ENCODE peak calls at places on chromosome 2, in ten cellular contexts. D, R, J, F, I, K, W, T, U and Z are unnamed samples.

GRCh38 chr2:204027105-204027504 is 90.5 kb downstream of the ICOS start:
- DNase-seq in D (no peak), R (no peak), J (no peak), F (peak; percentile 55), I (no peak), K (peak; percentile 84), W (peak; percentile 13), T (no peak), U (no peak), Z (no peak)

GRCh38 chr2:96507957-96508520 is 2.9 kb upstream of the NEURL3 start:
- DNase-seq in D (peak; percentile 88), R (peak; percentile 62), J (peak; percentile 85), F (peak; percentile 36), I (peak; percentile 76), K (peak; percentile 54), W (peak; percentile 10), T (peak; percentile 76), U (peak; percentile 96), Z (peak; percentile 79)

GRCh38 chr2:233301811-233302210 is 5.8 kb upstream of the SAG start:
- DNase-seq in D (no peak), R (no peak), J (no peak), F (no peak), I (no peak), K (no peak), W (no peak), T (no peak), U (no peak), Z (no peak)

GRCh38 chr2:146392191-146392590 is 1452.6 kb upstream of the ACVR2A start:
- DNase-seq in D (no peak), R (no peak), J (no peak), F (no peak), I (no peak), K (no peak), W (no peak), T (no peak), U (no peak), Z (no peak)

GRCh38 chr2:74917702-74918619 is 40.5 kb upstream of the POLE4 start:
- DNase-seq in D (no peak), R (no peak), J (no peak), F (peak; percentile 63), I (no peak), K (no peak), W (peak; percentile 96), T (no peak), U (no peak), Z (peak; percentile 46)

GRCh38 chr2:178279142-178279541 is 84.8 kb downstream of the OSBPL6 start:
- DNase-seq in D (no peak), R (no peak), J (no peak), F (peak; percentile 98), I (no peak), K (peak; percentile 94), W (peak; percentile 93), T (no peak), U (no peak), Z (peak; percentile 51)

GRCh38 chr2:206164261-206164862 is 4.7 kb downstream of the EEF1B2 start:
- DNase-seq in D (no peak), R (no peak), J (peak; percentile 16), F (peak; percentile 14), I (no peak), K (peak; percentile 50), W (peak; percentile 41), T (no peak), U (peak; percentile 38), Z (peak; percentile 20)

GRCh38 chr2:203551653-203552250 is 16.7 kb upstream of the RAPH1 start:
- DNase-seq in D (no peak), R (no peak), J (no peak), F (peak; percentile 58), I (no peak), K (no peak), W (peak; percentile 70), T (no peak), U (no peak), Z (no peak)

GRCh38 chr2:10432315-10433181 is 15.6 kb downstream of the ODC1 start:
- DNase-seq in D (peak; percentile 88), R (no peak), J (no peak), F (no peak), I (no peak), K (peak; percentile 17), W (no peak), T (no peak), U (no peak), Z (no peak)

GRCh38 chr2:111171337-111171930 is 50.7 kb downstream of the BCL2L11 start:
- DNase-seq in D (no peak), R (no peak), J (no peak), F (no peak), I (no peak), K (no peak), W (no peak), T (no peak), U (no peak), Z (peak; percentile 21)

GRCh38 chr2:159125858-159126257 is 157.4 kb downstream of the TANC1 start:
- DNase-seq in D (no peak), R (no peak), J (no peak), F (no peak), I (no peak), K (no peak), W (no peak), T (no peak), U (no peak), Z (no peak)

GRCh38 chr2:235779444-235779896 is 285.6 kb downstream of the AGAP1 start:
- DNase-seq in D (peak; percentile 81), R (peak; percentile 77), J (peak; percentile 28), F (peak; percentile 54), I (peak; percentile 69), K (peak; percentile 74), W (peak; percentile 64), T (no peak), U (peak; percentile 9), Z (peak; percentile 87)

DNA sequence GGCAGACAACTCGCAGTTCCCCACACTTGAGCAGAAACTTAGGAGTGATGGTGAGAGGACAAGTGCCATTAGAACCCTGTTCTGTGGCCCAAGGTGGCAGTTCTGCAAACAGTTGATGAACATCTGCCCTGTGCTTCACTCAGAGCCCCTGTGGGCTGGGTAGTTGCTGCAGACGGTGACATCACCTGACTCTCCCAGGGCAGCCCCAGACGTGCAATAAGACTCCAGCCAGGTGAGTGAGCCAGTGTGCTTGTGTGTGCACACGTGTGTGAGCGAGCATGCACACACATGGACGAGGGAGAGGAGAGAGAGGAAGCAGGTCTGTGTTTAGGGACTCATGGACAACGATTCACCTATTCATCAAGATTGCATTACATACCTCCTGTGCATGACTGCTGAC is 136.0 kb upstream of the GLI2 start:
- DNase-seq in D (peak; percentile 15), R (no peak), J (no peak), F (no peak), I (no peak), K (no peak), W (no peak), T (no peak), U (no peak), Z (no peak)
- H3K27me3 ChIP-seq in D (no peaks in the 10 kb centered on the region), R (no peaks in the 10 kb centered on the region), J (no peaks in the 10 kb centered on the region), F (peaks cover 2% of the 10 kb centered on the region), I (peaks cover 6% of the 10 kb centered on the region), K (no peaks in the 10 kb centered on the region), W (no peaks in the 10 kb centered on the region), T (no peaks in the 10 kb centered on the region), U (no peaks in the 10 kb centered on the region), Z (no peaks in the 10 kb centered on the region)

GRCh38 chr2:3376821-3377220 is 797 bp downstream of the EIPR1 start:
- DNase-seq in D (no peak), R (no peak), J (no peak), F (no peak), I (no peak), K (no peak), W (no peak), T (no peak), U (no peak), Z (no peak)
- H3K27ac ChIP-seq in D (no peak overlapping the region), R (no peak overlapping the region), J (peak overlapping the region; percentile 90), F (no peak overlapping the region), I (no peak overlapping the region), K (no peak overlapping the region), W (no peak overlapping the region), T (no peak overlapping the region), U (peak overlapping the region; percentile 87), Z (no peak overlapping the region)

GRCh38 chr2:30776831-30777652 is 30.2 kb downstream of the CAPN13 start:
- DNase-seq in D (peak; percentile 82), R (no peak), J (no peak), F (no peak), I (no peak), K (no peak), W (no peak), T (no peak), U (no peak), Z (no peak)

GRCh38 chr2:30777662-30778505 is 29.4 kb downstream of the CAPN13 start:
- DNase-seq in D (peak; percentile 65), R (no peak), J (no peak), F (no peak), I (no peak), K (no peak), W (no peak), T (no peak), U (no peak), Z (no peak)

GRCh38 chr2:30775833-30776232 is 31.4 kb downstream of the CAPN13 start:
- DNase-seq in D (peak; percentile 66), R (no peak), J (no peak), F (no peak), I (no peak), K (no peak), W (no peak), T (no peak), U (no peak), Z (no peak)

GRCh38 chr2:30780776-30781330 is 26.4 kb downstream of the CAPN13 start:
- DNase-seq in D (no peak), R (no peak), J (no peak), F (no peak), I (no peak), K (no peak), W (no peak), T (no peak), U (no peak), Z (no peak)

DNA sequence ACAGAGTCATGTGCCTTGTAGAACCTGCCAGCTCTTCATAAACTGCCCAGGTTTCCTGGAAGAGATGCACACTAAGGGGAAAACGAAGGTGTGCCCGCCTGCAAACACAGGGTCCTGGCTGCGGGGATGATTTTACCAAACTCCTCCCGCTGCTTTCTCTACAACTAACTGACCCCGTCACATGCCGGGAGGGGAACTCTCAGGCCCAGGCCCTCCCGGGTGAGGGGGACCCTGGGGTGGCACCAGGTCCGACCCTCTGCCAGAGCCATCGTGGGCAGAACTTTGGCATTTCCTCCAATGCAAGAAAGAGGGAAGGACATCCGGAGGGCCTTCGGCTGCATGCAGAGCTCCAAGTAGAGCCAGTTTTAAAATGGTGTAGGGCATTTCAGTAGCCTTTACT is 28.6 kb downstream of the CAPN13 start:
- DNase-seq in D (no peak), R (no peak), J (no peak), F (no peak), I (no peak), K (no peak), W (no peak), T (no peak), U (no peak), Z (no peak)
- H3K27me3 ChIP-seq in D (no peaks in the 10 kb centered on the region), R (no peaks in the 10 kb centered on the region), J (no peaks in the 10 kb centered on the region), F (no peaks in the 10 kb centered on the region), I (no peaks in the 10 kb centered on the region), K (no peaks in the 10 kb centered on the region), W (peaks cover 2% of the 10 kb centered on the region), T (no peaks in the 10 kb centered on the region), U (no peaks in the 10 kb centered on the region), Z (no peaks in the 10 kb centered on the region)

DNA sequence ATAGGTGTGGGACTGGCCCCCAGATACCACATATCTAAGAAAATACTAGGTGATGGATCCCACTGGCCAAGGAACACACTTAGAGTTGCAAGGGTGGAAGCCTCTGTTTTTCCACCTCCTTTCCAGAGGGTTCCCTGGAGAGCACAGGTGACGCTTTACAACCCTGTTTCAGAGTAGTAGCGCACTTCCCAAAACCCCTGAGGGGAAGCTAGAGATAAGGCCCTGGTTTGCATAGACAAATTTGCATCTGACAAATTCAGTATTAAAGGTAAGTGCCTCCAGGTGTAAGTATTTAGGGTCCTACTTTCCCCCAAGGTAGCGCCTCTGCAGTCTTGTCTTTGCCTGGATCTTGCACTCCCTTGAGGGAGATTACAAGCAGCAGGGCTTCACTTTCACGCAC is 474 bp upstream of the CERKL start:
- DNase-seq in D (no peak), R (no peak), J (no peak), F (no peak), I (no peak), K (no peak), W (no peak), T (no peak), U (no peak), Z (no peak)
- H3K27ac ChIP-seq in D (no peak overlapping the region), R (no peak overlapping the region), J (no peak overlapping the region), F (no peak overlapping the region), I (no peak overlapping the region), K (no peak overlapping the region), W (no peak overlapping the region), T (no peak overlapping the region), U (no peak overlapping the region), Z (no peak overlapping the region)